ENCODE peak calls at places on chromosomes 13 and 19, in six cellular contexts. G, Z, K, D, M and Q are unnamed samples.

GRCh38 chr13:80737513-80737912 is 396.6 kb upstream of the SPRY2 start:
- DNase-seq in G (no peak), Z (no peak), K (no peak), D (no peak), M (no peak), Q (no peak)

GRCh38 chr13:79346300-79346914 is 59.6 kb downstream of the RBM26 start:
- DNase-seq in G (no peak), Z (no peak), K (no peak), D (no peak), M (no peak), Q (no peak)

GRCh38 chr19:50777830-50778303 is 7.6 kb downstream of the GPR32 start:
- DNase-seq in G (no peak), Z (peak; percentile 14), K (peak; percentile 79), D (no peak), M (no peak), Q (peak; percentile 89)

GRCh38 chr13:51626749-51627148 is 42.5 kb downstream of the WDFY2 start:
- DNase-seq in G (no peak), Z (no peak), K (no peak), D (no peak), M (no peak), Q (no peak)

GRCh38 chr19:5595129-5595528 is 27.4 kb upstream of the TINCR start:
- DNase-seq in G (no peak), Z (no peak), K (no peak), D (no peak), M (no peak), Q (no peak)

GRCh38 chr19:19711306-19711933 is 21.5 kb downstream of the ZNF14 start:
- DNase-seq in G (no peak), Z (no peak), K (no peak), D (no peak), M (no peak), Q (no peak)

GRCh38 chr19:22607653-22608430 is 26.3 kb upstream of the ZNF492 start:
- DNase-seq in G (no peak), Z (no peak), K (no peak), D (no peak), M (no peak), Q (no peak)

GRCh38 chr19:10551698-10552301 is 8.1 kb downstream of the ATG4D start:
- DNase-seq in G (no peak), Z (no peak), K (peak; percentile 55), D (peak; percentile 52), M (no peak), Q (peak; percentile 84)

GRCh38 chr13:106230450-106230849 is 305.0 kb downstream of the EFNB2 start:
- DNase-seq in G (no peak), Z (peak; percentile 83), K (no peak), D (peak; percentile 46), M (no peak), Q (no peak)

GRCh38 chr19:2922987-2923386 is 21.8 kb downstream of the ZNF77 start:
- DNase-seq in G (no peak), Z (peak; percentile 9), K (peak; percentile 49), D (no peak), M (no peak), Q (no peak)

GRCh38 chr13:59706101-59706976 is 457.4 kb downstream of the DIAPH3 start:
- DNase-seq in G (no peak), Z (no peak), K (no peak), D (no peak), M (no peak), Q (no peak)

GRCh38 chr13:49140910-49141611 is 79.1 kb upstream of the MLNR start:
- DNase-seq in G (no peak), Z (no peak), K (no peak), D (no peak), M (no peak), Q (no peak)

GRCh38 chr13:105643966-105644365 is 891.5 kb downstream of the EFNB2 start:
- DNase-seq in G (no peak), Z (no peak), K (no peak), D (no peak), M (no peak), Q (no peak)

GRCh38 chr13:99895428-99895998 is 76.1 kb downstream of the ZIC5 start:
- DNase-seq in G (no peak), Z (no peak), K (no peak), D (peak; percentile 8), M (no peak), Q (no peak)

GRCh38 chr19:29614046-29614445 is 8.0 kb downstream of the POP4 start:
- DNase-seq in G (no peak), Z (no peak), K (no peak), D (no peak), M (no peak), Q (peak; percentile 92)

GRCh38 chr19:35752746-35753350 is 4.0 kb downstream of the HSPB6 start:
- DNase-seq in G (no peak), Z (no peak), K (no peak), D (no peak), M (no peak), Q (no peak)

GRCh38 chr13:98664047-98664446 is 87.1 kb upstream of the STK24 start:
- DNase-seq in G (no peak), Z (peak; percentile 85), K (no peak), D (peak; percentile 46), M (no peak), Q (peak; percentile 13)

GRCh38 chr13:110442946-110443632 is 118.4 kb downstream of the RAB20 start:
- DNase-seq in G (no peak), Z (peak; percentile 75), K (no peak), D (peak; percentile 78), M (no peak), Q (no peak)

GRCh38 chr19:35533822-35534521 is 716 bp downstream of the GAPDHS start:
- DNase-seq in G (no peak), Z (peak; percentile 57), K (peak; percentile 71), D (peak; percentile 40), M (peak; percentile 82), Q (no peak)

GRCh38 chr19:8150178-8150865 is 930 bp upstream of the FBN3 start:
- DNase-seq in G (no peak), Z (no peak), K (no peak), D (no peak), M (no peak), Q (no peak)

GRCh38 chr19:8148410-8149231 is 771 bp downstream of the FBN3 start:
- DNase-seq in G (peak; percentile 65), Z (no peak), K (peak; percentile 94), D (no peak), M (peak; percentile 87), Q (no peak)

GRCh38 chr19:8150998-8151397 is 1.6 kb upstream of the FBN3 start:
- DNase-seq in G (no peak), Z (no peak), K (no peak), D (no peak), M (no peak), Q (no peak)

GRCh38 chr19:8148088-8148409 is 1.3 kb downstream of the FBN3 start:
- DNase-seq in G (no peak), Z (no peak), K (no peak), D (no peak), M (no peak), Q (no peak)

GRCh38 chr19:8149261-8150094 is at the start of gene FBN3:
- DNase-seq in G (peak; percentile 42), Z (no peak), K (peak; percentile 70), D (no peak), M (peak; percentile 80), Q (no peak)
- H4K8ac ChIP-seq in G (no peak within 1 kb of the TSS), Z (no peak within 1 kb of the TSS), K (no peak within 1 kb of the TSS), D (no peak within 1 kb of the TSS), M (peak within 1 kb of the TSS; percentile 77), Q (peak within 1 kb of the TSS; percentile 83)

GRCh38 chr13:50222569-50223332 is 207.5 kb downstream of the KCNRG start:
- DNase-seq in G (no peak), Z (peak; percentile 68), K (no peak), D (peak; percentile 62), M (no peak), Q (peak; percentile 35)
- H2AFZ ChIP-seq in G (peak overlapping the region; percentile 19), Z (peak overlapping the region; percentile 15), K (no peak overlapping the region), D (no peak overlapping the region), M (no peak overlapping the region), Q (no peak overlapping the region)

GRCh38 chr19:44050740-44051653 is 839 bp upstream of the ZNF223 start:
- DNase-seq in G (no peak), Z (no peak), K (peak; percentile 37), D (peak; percentile 17), M (no peak), Q (no peak)

GRCh38 chr19:44055870-44056269 is 4.0 kb downstream of the ZNF223 start:
- DNase-seq in G (no peak), Z (no peak), K (peak; percentile 28), D (no peak), M (no peak), Q (no peak)

DNA sequence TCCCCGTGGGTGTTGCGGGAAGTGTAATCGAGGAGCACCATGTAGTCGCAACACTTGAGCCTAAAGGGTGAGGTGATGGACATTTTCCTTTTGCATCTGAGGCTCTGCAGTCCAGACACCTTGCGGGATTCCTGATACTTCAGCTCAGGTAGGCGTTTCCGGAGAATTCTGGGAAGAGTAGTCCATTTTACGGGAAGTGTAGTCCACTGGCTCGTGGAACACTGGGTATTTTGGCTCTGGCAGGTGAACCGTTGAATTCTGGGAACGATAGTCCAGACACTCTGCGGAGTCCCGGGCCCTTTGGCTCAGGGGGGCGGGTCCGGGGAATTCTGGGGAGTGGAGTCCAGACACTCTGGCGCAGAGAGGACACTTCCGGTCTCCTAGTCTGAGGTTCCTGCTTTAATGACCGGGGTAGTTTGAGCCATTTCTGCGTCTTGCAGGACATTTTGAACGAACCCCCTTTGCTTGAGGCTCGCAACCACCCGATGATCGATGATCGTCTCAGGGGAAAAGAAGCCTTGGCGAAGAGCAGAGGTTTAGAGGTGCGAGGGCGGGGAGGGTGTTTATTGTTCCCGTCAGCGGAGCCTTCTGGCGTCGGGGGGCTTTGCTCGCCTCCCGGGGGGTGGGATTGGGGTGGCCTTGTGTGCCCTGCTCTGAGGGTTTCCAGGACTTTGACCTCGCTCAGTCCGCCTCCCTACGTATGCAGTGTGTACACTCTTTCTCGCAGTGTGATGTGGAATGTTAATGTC is at the start of gene ZNF223:
- DNase-seq in G (peak; percentile 82), Z (peak; percentile 89), K (peak; percentile 97), D (peak; percentile 85), M (peak; percentile 89), Q (peak; percentile 82)
- H4K8ac ChIP-seq in G (no peak within 1 kb of the TSS), Z (peak within 1 kb of the TSS; percentile 76), K (no peak within 1 kb of the TSS), D (peak within 1 kb of the TSS; percentile 97), M (no peak within 1 kb of the TSS), Q (peak within 1 kb of the TSS; percentile 96)

GRCh38 chr13:85332595-85332994 is 466.6 kb downstream of the SLITRK6 start:
- DNase-seq in G (no peak), Z (no peak), K (no peak), D (no peak), M (no peak), Q (no peak)

GRCh38 chr13:85334187-85334586 is 465.0 kb downstream of the SLITRK6 start:
- DNase-seq in G (no peak), Z (no peak), K (no peak), D (no peak), M (no peak), Q (no peak)

GRCh38 chr13:85333511-85333910 is 465.7 kb downstream of the SLITRK6 start:
- DNase-seq in G (no peak), Z (no peak), K (no peak), D (no peak), M (no peak), Q (no peak)
- H2AFZ ChIP-seq in G (no peak overlapping the region), Z (no peak overlapping the region), K (no peak overlapping the region), D (no peak overlapping the region), M (no peak overlapping the region), Q (no peak overlapping the region)